ENCODE peak calls at places on chromosome 7, in five cellular contexts. B is A549, D is uterus, U is right lobe of liver, J is NB4. H is an unnamed sample.

GRCh38 chr7:148336411-148336810 is 254.2 kb upstream of the C7orf33 start:
- DNase-seq in U (no peak), D (no peak), J (no peak), B (no peak), H (no peak)

GRCh38 chr7:98236366-98237185 is 15.5 kb downstream of the TECPR1 start:
- DNase-seq in D (no peak), J (no peak), U (no peak), B (no peak), H (no peak)

GRCh38 chr7:126486806-126487205 is 765.9 kb downstream of the GRM8 start:
- DNase-seq in D (no peak), B (no peak), U (no peak), J (no peak), H (no peak)

GRCh38 chr7:84264341-84264740 is 69.8 kb upstream of the SEMA3A start:
- DNase-seq in B (no peak), D (no peak), U (no peak), J (no peak), H (no peak)

GRCh38 chr7:109021390-109021789 is 451.7 kb downstream of the DNAJB9 start:
- DNase-seq in D (no peak), B (no peak), U (no peak), J (no peak), H (no peak)

GRCh38 chr7:18846765-18847215 is 270.6 kb downstream of the TWIST1 start:
- DNase-seq in J (no peak), U (no peak), D (no peak), B (no peak), H (no peak)

GRCh38 chr7:73612598-73613269 is 11.6 kb downstream of the MLXIPL start:
- DNase-seq in B (peak), D (no peak), U (peak), J (peak), H (peak)

GRCh38 chr7:39650676-39651075 is 27.3 kb downstream of the RALA start:
- DNase-seq in D (peak), J (peak), U (no peak), B (no peak), H (peak)

GRCh38 chr7:102069913-102070629 is 216.6 kb upstream of the SH2B2 start:
- DNase-seq in J (no peak), D (no peak), B (no peak), U (no peak), H (no peak)

GRCh38 chr7:51316262-51316665 is 345 bp downstream of the COBL start:
- DNase-seq in D (no peak), U (peak), B (peak), J (no peak), H (no peak)

GRCh38 chr7:77306231-77307067 is 106.8 kb upstream of the FGL2 start:
- DNase-seq in U (no peak), D (no peak), J (no peak), B (no peak), H (no peak)

GRCh38 chr7:2993868-2994267 is 49.8 kb downstream of the CARD11 start:
- DNase-seq in U (peak), J (no peak), D (no peak), B (no peak), H (no peak)

GRCh38 chr7:25722856-25723255 is 429.1 kb upstream of the NFE2L3 start:
- DNase-seq in U (no peak), D (no peak), J (no peak), B (no peak), H (no peak)

GRCh38 chr7:8817448-8818036 is 384.1 kb downstream of the NXPH1 start:
- DNase-seq in U (no peak), J (no peak), D (no peak), B (no peak), H (no peak)

GRCh38 chr7:74498354-74498753 is 44.6 kb downstream of the GTF2IRD1 start:
- DNase-seq in U (no peak), B (no peak), D (no peak), J (no peak), H (no peak)

GRCh38 chr7:74612015-74612829 is 45.3 kb upstream of the GTF2I start:
- DNase-seq in U (no peak), D (no peak), J (peak), B (no peak), H (no peak)

GRCh38 chr7:111041577-111041976 is 49.4 kb upstream of the LRRN3 start:
- DNase-seq in J (no peak), U (no peak), D (no peak), B (no peak), H (no peak)

GRCh38 chr7:148173296-148173695 is 417.3 kb upstream of the C7orf33 start:
- DNase-seq in J (no peak), D (no peak), B (no peak), U (no peak), H (no peak)

GRCh38 chr7:48426966-48427555 is 255.8 kb downstream of the ABCA13 start:
- DNase-seq in B (peak), J (no peak), U (no peak), D (no peak), H (no peak)

GRCh38 chr7:1952781-1953180 is 280.0 kb downstream of the MAD1L1 start:
- DNase-seq in B (no peak), D (no peak), J (no peak), U (peak), H (no peak)

GRCh38 chr7:114048386-114049235 is 129.8 kb upstream of the PPP1R3A start:
- DNase-seq in B (peak), D (no peak), U (no peak), J (peak), H (no peak)

GRCh38 chr7:156173346-156173745 is 361.1 kb upstream of the SHH start:
- DNase-seq in U (no peak), D (no peak), B (no peak), J (no peak), H (no peak)

GRCh38 chr7:50696810-50697582 is 85.7 kb downstream of the GRB10 start:
- DNase-seq in U (no peak), D (no peak), B (no peak), J (peak), H (no peak)

GRCh38 chr7:101916041-101916800 is 98.8 kb downstream of the CUX1 start:
- DNase-seq in J (no peak), B (no peak), D (no peak), U (peak), H (no peak)

GRCh38 chr7:43289826-43290225 is 177.4 kb downstream of the HECW1 start:
- DNase-seq in B (no peak), D (no peak), U (no peak), J (no peak), H (no peak)

GRCh38 chr7:97003262-97004236 is 1.8 kb upstream of the DLX6 start:
- DNase-seq in U (no peak), J (no peak), B (no peak), D (no peak), H (no peak)

GRCh38 chr7:92527300-92528187 is 776 bp downstream of the PEX1 start:
- DNase-seq in U (peak), J (peak), D (no peak), B (peak), H (peak)

GRCh38 chr7:92523110-92523509 is 5.2 kb downstream of the PEX1 start:
- DNase-seq in U (no peak), B (no peak), J (no peak), D (no peak), H (no peak)

GRCh38 chr7:92528958-92529264 is 316 bp downstream of the RBM48 start:
- DNase-seq in J (no peak), U (no peak), D (no peak), B (no peak), H (no peak)

GRCh38 chr7:92528188-92528957 is at the start of the genes PEX1 and RBM48:
- DNase-seq in B (peak), D (peak), U (peak), J (peak), H (peak)
- TF ChIP-seq POLR2A in B (peak), D (peak), U (peak), J (peak), H (peak)

DNA sequence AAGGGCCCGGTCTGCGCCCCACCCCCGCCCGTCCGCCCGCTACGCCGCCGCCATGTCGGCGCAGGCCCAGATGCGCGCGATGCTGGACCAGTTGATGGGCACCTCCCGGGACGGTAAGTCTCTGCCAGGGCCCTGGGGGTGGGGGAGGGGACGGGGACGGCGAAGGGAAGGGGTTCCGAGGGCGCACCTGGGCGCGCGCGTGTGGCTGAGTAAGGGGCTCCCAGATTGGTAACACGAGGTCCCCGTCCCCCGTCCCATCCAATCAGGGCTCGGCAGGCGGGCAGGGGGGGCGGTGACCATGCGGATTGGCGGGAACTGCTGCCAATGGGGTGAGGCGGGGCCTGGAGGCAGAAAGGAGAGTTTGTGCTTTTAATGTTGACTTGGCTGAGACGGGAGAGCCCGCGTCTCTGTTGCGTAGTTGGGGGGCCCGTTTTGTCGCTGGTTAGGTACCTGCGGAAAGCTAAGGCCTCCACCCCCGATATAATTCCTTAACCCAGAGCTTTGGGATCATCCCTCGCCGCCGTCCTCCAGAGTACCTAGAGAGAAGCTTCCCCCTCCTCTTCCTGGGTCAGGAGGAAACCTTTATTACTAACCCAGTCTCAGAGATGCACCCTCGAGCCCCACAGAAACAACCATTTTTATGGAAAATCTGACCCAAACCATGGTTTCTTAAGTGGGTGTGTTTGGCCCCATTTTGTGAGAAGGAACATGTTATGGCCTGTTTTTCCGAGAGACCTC is 685 bp downstream of the LUC7L2 start:
- DNase-seq in U (peak), D (peak), B (peak), J (peak), H (peak)
- TF ChIP-seq POLR2A in U (peak), D (peak), B (no peak), J (peak), H (peak)

GRCh38 chr7:664402-664775 is 62.1 kb upstream of the DNAAF5 start:
- DNase-seq in D (no peak), U (no peak), B (no peak), J (no peak), H (no peak)

GRCh38 chr7:665751-666453 is 60.6 kb upstream of the DNAAF5 start:
- DNase-seq in U (peak), B (no peak), D (peak), J (no peak), H (no peak)

GRCh38 chr7:665251-665650 is 61.2 kb upstream of the DNAAF5 start:
- DNase-seq in B (no peak), U (peak), D (peak), J (no peak), H (no peak)

GRCh38 chr7:668139-668871 is 58.2 kb upstream of the DNAAF5 start:
- DNase-seq in B (no peak), D (peak), J (no peak), U (peak), H (no peak)

GRCh38 chr7:666454-667292 is 59.8 kb upstream of the DNAAF5 start:
- DNase-seq in B (no peak), J (no peak), U (no peak), D (no peak), H (no peak)
- TF ChIP-seq POLR2A in B (no peak), J (no peak), U (no peak), D (no peak), H (no peak)

DNA sequence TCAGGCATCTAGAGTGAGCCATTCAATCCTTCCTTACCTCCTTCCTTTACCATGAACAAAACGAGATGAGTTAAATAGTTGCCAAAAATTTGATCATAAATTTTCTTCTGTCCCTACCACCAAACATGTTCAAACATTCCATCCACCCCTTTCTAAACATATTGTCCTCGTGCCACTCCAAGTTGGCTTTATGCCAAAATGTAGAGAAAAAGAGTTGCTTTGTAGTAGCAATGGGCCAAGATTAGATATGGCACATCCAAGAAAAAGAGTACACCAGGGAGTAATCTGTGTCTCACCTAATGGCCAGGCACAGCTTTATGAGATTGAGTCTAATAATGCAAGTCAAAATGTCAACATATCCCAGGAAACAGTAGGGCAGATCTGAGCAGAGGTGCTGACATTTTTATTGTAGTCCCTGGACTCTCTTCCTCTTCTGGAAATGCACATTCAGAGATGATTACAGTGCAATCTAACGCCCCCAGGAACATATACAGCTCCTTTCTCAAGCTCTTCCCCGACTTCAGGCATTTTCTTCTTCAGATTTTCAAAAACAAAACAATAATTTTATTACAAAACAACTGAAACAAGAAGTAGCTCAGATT is 5.7 kb upstream of the OR6V1 start:
- DNase-seq in D (no peak), U (no peak), J (no peak), B (no peak), H (no peak)
- TF ChIP-seq POLR2A in D (no peak), U (no peak), J (no peak), B (no peak), H (no peak)

H was measured in adrenal gland.